ENCODE peak calls at places on chromosomes 16 and 17, in eight cellular contexts. One of them, this sample, is unnamed.

GRCh38 chr17:18257268-18257681 is 1.3 kb downstream of the FLII start:
- DNase-seq in NCI-H526: no peak
- DNase-seq in K562: no peak
- DNase-seq in EH: no peak
- DNase-seq in activated CD8-positive, alpha-beta memory T cell treated with anti-CD3 and anti-CD28 coated beads, Interleukin-2, amount 10 ng/mL, durations not matched to agents 7 days and 5 days: no peak
- DNase-seq in endodermal cell: peak
- DNase-seq in GM13977: no peak
- DNase-seq in stimulated activated CD4-positive, alpha-beta T cell treated with anti-CD3 and anti-CD28 coated beads, Interleukin-1b, Interleukin-23, amount 100 ng/mL, for 1 hour: no peak
- DNase-seq in this sample: no peak

GRCh38 chr16:50305441-50306061 is 39.2 kb downstream of the ADCY7 start:
- DNase-seq in stimulated activated CD4-positive, alpha-beta T cell treated with anti-CD3 and anti-CD28 coated beads, Interleukin-1b, Interleukin-23, amount 100 ng/mL, for 1 hour: no peak
- DNase-seq in NCI-H526: no peak
- DNase-seq in EH: no peak
- DNase-seq in GM13977: peak
- DNase-seq in K562: no peak
- DNase-seq in activated CD8-positive, alpha-beta memory T cell treated with anti-CD3 and anti-CD28 coated beads, Interleukin-2, amount 10 ng/mL, durations not matched to agents 7 days and 5 days: no peak
- DNase-seq in endodermal cell: peak
- DNase-seq in this sample: no peak

GRCh38 chr16:13178318-13178717 is 276.9 kb downstream of the SHISA9 start:
- DNase-seq in K562: no peak
- DNase-seq in NCI-H526: no peak
- DNase-seq in endodermal cell: no peak
- DNase-seq in EH: no peak
- DNase-seq in activated CD8-positive, alpha-beta memory T cell treated with anti-CD3 and anti-CD28 coated beads, Interleukin-2, amount 10 ng/mL, durations not matched to agents 7 days and 5 days: no peak
- DNase-seq in GM13977: no peak
- DNase-seq in stimulated activated CD4-positive, alpha-beta T cell treated with anti-CD3 and anti-CD28 coated beads, Interleukin-1b, Interleukin-23, amount 100 ng/mL, for 1 hour: no peak
- DNase-seq in this sample: no peak

GRCh38 chr16:24645739-24646645 is 83.5 kb upstream of the TNRC6A start:
- DNase-seq in endodermal cell: no peak
- DNase-seq in GM13977: no peak
- DNase-seq in stimulated activated CD4-positive, alpha-beta T cell treated with anti-CD3 and anti-CD28 coated beads, Interleukin-1b, Interleukin-23, amount 100 ng/mL, for 1 hour: no peak
- DNase-seq in EH: peak
- DNase-seq in activated CD8-positive, alpha-beta memory T cell treated with anti-CD3 and anti-CD28 coated beads, Interleukin-2, amount 10 ng/mL, durations not matched to agents 7 days and 5 days: no peak
- DNase-seq in NCI-H526: no peak
- DNase-seq in K562: no peak
- DNase-seq in this sample: no peak

GRCh38 chr16:74842413-74842812 is 67.8 kb upstream of the FA2H start:
- DNase-seq in NCI-H526: no peak
- DNase-seq in activated CD8-positive, alpha-beta memory T cell treated with anti-CD3 and anti-CD28 coated beads, Interleukin-2, amount 10 ng/mL, durations not matched to agents 7 days and 5 days: no peak
- DNase-seq in stimulated activated CD4-positive, alpha-beta T cell treated with anti-CD3 and anti-CD28 coated beads, Interleukin-1b, Interleukin-23, amount 100 ng/mL, for 1 hour: no peak
- DNase-seq in EH: no peak
- DNase-seq in K562: no peak
- DNase-seq in endodermal cell: no peak
- DNase-seq in GM13977: no peak
- DNase-seq in this sample: peak

GRCh38 chr16:49487746-49488145 is 114.1 kb downstream of the C16orf78 start:
- DNase-seq in endodermal cell: no peak
- DNase-seq in EH: no peak
- DNase-seq in activated CD8-positive, alpha-beta memory T cell treated with anti-CD3 and anti-CD28 coated beads, Interleukin-2, amount 10 ng/mL, durations not matched to agents 7 days and 5 days: no peak
- DNase-seq in NCI-H526: no peak
- DNase-seq in K562: no peak
- DNase-seq in GM13977: no peak
- DNase-seq in stimulated activated CD4-positive, alpha-beta T cell treated with anti-CD3 and anti-CD28 coated beads, Interleukin-1b, Interleukin-23, amount 100 ng/mL, for 1 hour: no peak
- DNase-seq in this sample: no peak

GRCh38 chr17:76943202-76943601 is 75.0 kb downstream of the MGAT5B start:
- DNase-seq in stimulated activated CD4-positive, alpha-beta T cell treated with anti-CD3 and anti-CD28 coated beads, Interleukin-1b, Interleukin-23, amount 100 ng/mL, for 1 hour: no peak
- DNase-seq in GM13977: no peak
- DNase-seq in NCI-H526: no peak
- DNase-seq in K562: no peak
- DNase-seq in endodermal cell: no peak
- DNase-seq in EH: no peak
- DNase-seq in activated CD8-positive, alpha-beta memory T cell treated with anti-CD3 and anti-CD28 coated beads, Interleukin-2, amount 10 ng/mL, durations not matched to agents 7 days and 5 days: no peak
- DNase-seq in this sample: no peak

GRCh38 chr17:4920351-4921048 is 11.6 kb upstream of the GP1BA start:
- DNase-seq in endodermal cell: no peak
- DNase-seq in EH: peak
- DNase-seq in GM13977: no peak
- DNase-seq in stimulated activated CD4-positive, alpha-beta T cell treated with anti-CD3 and anti-CD28 coated beads, Interleukin-1b, Interleukin-23, amount 100 ng/mL, for 1 hour: no peak
- DNase-seq in NCI-H526: no peak
- DNase-seq in activated CD8-positive, alpha-beta memory T cell treated with anti-CD3 and anti-CD28 coated beads, Interleukin-2, amount 10 ng/mL, durations not matched to agents 7 days and 5 days: no peak
- DNase-seq in K562: no peak
- DNase-seq in this sample: no peak

GRCh38 chr17:13297198-13297597 is 279.4 kb upstream of the ELAC2 start:
- DNase-seq in GM13977: no peak
- DNase-seq in NCI-H526: no peak
- DNase-seq in K562: no peak
- DNase-seq in stimulated activated CD4-positive, alpha-beta T cell treated with anti-CD3 and anti-CD28 coated beads, Interleukin-1b, Interleukin-23, amount 100 ng/mL, for 1 hour: no peak
- DNase-seq in endodermal cell: no peak
- DNase-seq in activated CD8-positive, alpha-beta memory T cell treated with anti-CD3 and anti-CD28 coated beads, Interleukin-2, amount 10 ng/mL, durations not matched to agents 7 days and 5 days: no peak
- DNase-seq in EH: no peak
- DNase-seq in this sample: no peak

GRCh38 chr17:55520402-55520801 is 9.2 kb upstream of the SMIM36 start:
- DNase-seq in K562: no peak
- DNase-seq in EH: no peak
- DNase-seq in activated CD8-positive, alpha-beta memory T cell treated with anti-CD3 and anti-CD28 coated beads, Interleukin-2, amount 10 ng/mL, durations not matched to agents 7 days and 5 days: no peak
- DNase-seq in endodermal cell: no peak
- DNase-seq in NCI-H526: no peak
- DNase-seq in stimulated activated CD4-positive, alpha-beta T cell treated with anti-CD3 and anti-CD28 coated beads, Interleukin-1b, Interleukin-23, amount 100 ng/mL, for 1 hour: no peak
- DNase-seq in GM13977: no peak
- DNase-seq in this sample: no peak

This sample was measured in midbrain.